ENCODE peak calls at places on chromosomes 6 and 20, in six cellular contexts. F is AG04450, B is upper lobe of right lung, Z is PC-9, V is nephron progenitor cell, E is endothelial cell. D is an unnamed sample.
A peak's percentile ranks its signal among the peaks of the same experiment; 100 is the strongest.

GRCh38 chr6:43687437-43688347 is at the start of gene MRPS18A:
- DNase-seq in F (no peak), B (peak; percentile 93), Z (peak; percentile 83), V (peak; percentile 79), E (peak; percentile 81), D (peak; percentile 88)

GRCh38 chr6:36963451-36964290 is 9.1 kb downstream of the PI16 start:
- DNase-seq in F (no peak), B (peak; percentile 80), Z (peak; percentile 56), V (no peak), E (no peak), D (no peak)

GRCh38 chr6:97009781-97010492 is 85.4 kb downstream of the KLHL32 start:
- DNase-seq in F (no peak), B (no peak), Z (no peak), V (no peak), E (no peak), D (no peak)

GRCh38 chr6:161018165-161018564 is 26.6 kb downstream of the MAP3K4 start:
- DNase-seq in F (no peak), B (no peak), Z (no peak), V (no peak), E (no peak), D (no peak)

GRCh38 chr6:42898891-42899361 is 16.9 kb upstream of the PTCRA start:
- DNase-seq in F (no peak), B (no peak), Z (peak; percentile 59), V (peak; percentile 76), E (peak; percentile 77), D (no peak)

GRCh38 chr20:38730989-38731737 is 6.9 kb downstream of the SLC32A1 start:
- DNase-seq in F (no peak), B (peak; percentile 86), Z (peak; percentile 38), V (peak; percentile 90), E (peak; percentile 84), D (peak; percentile 87)

GRCh38 chr20:40863337-40863919 is 165.2 kb upstream of the TOP1 start:
- DNase-seq in F (no peak), B (no peak), Z (no peak), V (no peak), E (no peak), D (no peak)

GRCh38 chr6:170095273-170095976 is 195.5 kb downstream of the DLL1 start:
- DNase-seq in F (no peak), B (peak; percentile 49), Z (no peak), V (no peak), E (peak; percentile 3), D (no peak)

GRCh38 chr6:1485678-1486077 is 96.3 kb downstream of the FOXF2 start:
- DNase-seq in F (peak; percentile 42), B (no peak), Z (peak; percentile 21), V (no peak), E (no peak), D (no peak)

GRCh38 chr6:53042112-53042511 is 23.1 kb upstream of the FBXO9 start:
- DNase-seq in F (peak; percentile 79), B (no peak), Z (no peak), V (no peak), E (no peak), D (no peak)

GRCh38 chr20:4366076-4366475 is 350.7 kb upstream of the RNF24 start:
- DNase-seq in F (no peak), B (no peak), Z (no peak), V (no peak), E (no peak), D (no peak)

GRCh38 chr6:121533321-121533841 is 97.9 kb downstream of the GJA1 start:
- DNase-seq in F (no peak), B (no peak), Z (no peak), V (no peak), E (no peak), D (no peak)

GRCh38 chr6:2817778-2818443 is 23.8 kb downstream of the SERPINB1 start:
- DNase-seq in F (no peak), B (no peak), Z (no peak), V (no peak), E (no peak), D (no peak)

GRCh38 chr6:81767163-81768000 is 14.9 kb upstream of the TENT5A start:
- DNase-seq in F (no peak), B (no peak), Z (peak; percentile 38), V (no peak), E (no peak), D (no peak)

GRCh38 chr6:87341158-87341557 is 3.5 kb upstream of the C6orf163 start:
- DNase-seq in F (no peak), B (no peak), Z (no peak), V (no peak), E (no peak), D (no peak)

DNA sequence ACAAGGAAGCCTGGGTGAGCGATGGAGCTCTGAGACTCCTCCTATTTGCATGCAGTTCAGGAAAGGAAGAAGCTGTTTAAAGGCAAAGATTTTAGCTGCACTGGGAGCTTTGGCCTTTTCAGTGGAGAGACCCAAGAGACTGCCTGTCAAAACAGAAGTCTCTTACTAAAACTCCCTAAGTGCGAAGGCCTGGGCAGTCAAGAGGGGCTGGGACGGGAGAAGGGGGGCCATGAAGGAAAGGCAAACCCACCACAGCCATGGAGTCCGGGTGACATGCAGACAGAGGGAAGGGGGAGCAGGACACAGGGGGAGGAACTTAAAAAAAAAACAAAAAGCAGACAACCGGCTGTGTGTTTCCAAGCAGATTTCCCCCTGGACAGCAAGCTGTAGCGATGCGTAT is 537.6 kb upstream of the NOX3 start:
- DNase-seq in F (no peak), B (no peak), Z (no peak), V (no peak), E (no peak), D (no peak)
- TF ChIP-seq CTCF in F (no peak), B (no peak), Z (no peak), V (no peak), E (no peak), D (no peak)

GRCh38 chr6:127073222-127073621 is 45.2 kb upstream of the RSPO3 start:
- DNase-seq in F (no peak), B (no peak), Z (no peak), V (no peak), E (no peak), D (no peak)

GRCh38 chr6:127069659-127070279 is 48.7 kb upstream of the RSPO3 start:
- DNase-seq in F (no peak), B (no peak), Z (no peak), V (no peak), E (no peak), D (no peak)
- TF ChIP-seq CTCF in F (peak; percentile 57), B (peak; percentile 51), Z (peak; percentile 82), V (peak; percentile 55), E (peak; percentile 75), D (peak; percentile 52)

GRCh38 chr6:31592396-31592771 is 422 bp downstream of the NCR3 start:
- DNase-seq in F (no peak), B (no peak), Z (no peak), V (no peak), E (no peak), D (no peak)

DNA sequence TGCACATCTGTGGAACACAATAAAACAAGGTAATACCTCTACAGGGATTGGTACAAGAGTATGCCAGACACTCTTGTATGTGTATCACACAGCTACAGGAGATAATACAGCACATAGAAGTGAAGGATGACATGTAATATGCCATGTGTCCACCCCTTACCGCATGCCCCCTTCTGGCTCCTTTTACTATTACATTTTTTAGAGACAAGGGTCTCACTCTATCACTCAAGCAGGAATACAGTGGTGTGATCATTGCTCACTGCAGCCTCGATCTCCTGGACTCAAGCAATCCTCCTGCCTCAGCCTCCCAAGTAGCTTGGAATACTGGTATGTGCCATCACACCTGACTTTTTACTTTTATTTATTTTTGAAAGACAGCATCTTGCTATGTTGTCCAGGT is 4.2 kb upstream of the NCR3 start:
- DNase-seq in F (no peak), B (no peak), Z (no peak), V (no peak), E (no peak), D (no peak)
- TF ChIP-seq CTCF in F (peak; percentile 47), B (peak; percentile 41), Z (peak; percentile 53), V (peak; percentile 42), E (no peak), D (peak; percentile 45)

GRCh38 chr6:22956029-22956715 is 386.8 kb downstream of the HDGFL1 start:
- DNase-seq in F (no peak), B (no peak), Z (no peak), V (no peak), E (no peak), D (no peak)

GRCh38 chr6:22954749-22955385 is 385.5 kb downstream of the HDGFL1 start:
- DNase-seq in F (no peak), B (no peak), Z (no peak), V (no peak), E (no peak), D (no peak)

DNA sequence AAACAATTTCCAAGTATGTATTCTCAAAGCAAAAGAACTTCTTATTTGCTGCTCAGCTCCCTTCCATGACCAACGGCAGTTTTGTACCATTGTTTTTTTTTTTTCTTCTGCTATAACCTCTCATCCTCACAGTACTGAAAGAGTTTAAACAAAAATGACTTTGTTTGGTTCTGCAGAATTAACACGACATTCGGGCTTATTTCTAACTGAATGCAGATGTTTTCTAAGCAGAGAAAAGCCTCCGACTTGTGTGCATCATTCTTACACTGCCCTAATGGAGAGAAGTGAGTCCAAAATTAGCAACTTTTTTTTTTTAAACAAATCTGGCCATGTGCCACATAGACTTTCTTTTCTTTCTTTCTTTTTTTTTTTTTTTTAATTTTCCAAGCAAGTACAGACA is 382.7 kb downstream of the HDGFL1 start:
- DNase-seq in F (no peak), B (no peak), Z (no peak), V (no peak), E (no peak), D (no peak)
- TF ChIP-seq CTCF in F (no peak), B (no peak), Z (no peak), V (no peak), E (no peak), D (no peak)

GRCh38 chr6:166330612-166331011 is 11.7 kb downstream of the SFT2D1 start:
- DNase-seq in F (no peak), B (peak; percentile 72), Z (no peak), V (peak; percentile 67), E (peak; percentile 76), D (no peak)
- TF ChIP-seq CTCF in F (no peak), B (peak; percentile 14), Z (no peak), V (no peak), E (no peak), D (no peak)

GRCh38 chr6:13927203-13927602 is 2.5 kb downstream of the RNF182 start:
- DNase-seq in F (no peak), B (no peak), Z (no peak), V (no peak), E (no peak), D (no peak)
- TF ChIP-seq CTCF in F (peak; percentile 2), B (no peak), Z (no peak), V (no peak), E (no peak), D (no peak)

GRCh38 chr20:44849712-44850111 is 35.8 kb upstream of the YWHAB start:
- DNase-seq in F (no peak), B (no peak), Z (no peak), V (no peak), E (no peak), D (no peak)
- TF ChIP-seq CTCF in F (no peak), B (no peak), Z (peak; percentile 31), V (no peak), E (no peak), D (no peak)